ENCODE peak calls at places on chromosomes 13 and 19, in ten cellular contexts. One of them, this sample, is unnamed.

GRCh38 chr19:4976412-4977298 is 7.7 kb downstream of the KDM4B start:
- DNase-seq in NCI-H1417: no peak
- DNase-seq in ACHN: no peak
- DNase-seq in HTR-8/SVneo: no peak
- DNase-seq in naive thymus-derived CD8-positive, alpha-beta T cell: no peak
- DNase-seq in BE2C: no peak
- DNase-seq in LoVo: no peak
- DNase-seq in brain pericyte: no peak
- DNase-seq in T1000: peak
- DNase-seq in stimulated activated CD8-positive, alpha-beta memory T cell treated with anti-CD3 and anti-CD28 coated beads, Interleukin-15, amount 100 ng/mL, for 24 hours: no peak
- DNase-seq in this sample: no peak

GRCh38 chr13:20989883-20990282 is 71.5 kb downstream of the LATS2 start:
- DNase-seq in NCI-H1417: no peak
- DNase-seq in ACHN: no peak
- DNase-seq in HTR-8/SVneo: no peak
- DNase-seq in naive thymus-derived CD8-positive, alpha-beta T cell: no peak
- DNase-seq in BE2C: no peak
- DNase-seq in LoVo: no peak
- DNase-seq in brain pericyte: no peak
- DNase-seq in T1000: no peak
- DNase-seq in stimulated activated CD8-positive, alpha-beta memory T cell treated with anti-CD3 and anti-CD28 coated beads, Interleukin-15, amount 100 ng/mL, for 24 hours: no peak
- DNase-seq in this sample: no peak

GRCh38 chr19:19234220-19234816 is 22.6 kb downstream of the NCAN start:
- DNase-seq in NCI-H1417: no peak
- DNase-seq in ACHN: no peak
- DNase-seq in HTR-8/SVneo: no peak
- DNase-seq in naive thymus-derived CD8-positive, alpha-beta T cell: no peak
- DNase-seq in BE2C: no peak
- DNase-seq in LoVo: no peak
- DNase-seq in brain pericyte: no peak
- DNase-seq in T1000: no peak
- DNase-seq in stimulated activated CD8-positive, alpha-beta memory T cell treated with anti-CD3 and anti-CD28 coated beads, Interleukin-15, amount 100 ng/mL, for 24 hours: no peak
- DNase-seq in this sample: no peak

GRCh38 chr19:53647792-53648191 is 16.0 kb downstream of the DPRX start:
- DNase-seq in NCI-H1417: no peak
- DNase-seq in ACHN: no peak
- DNase-seq in HTR-8/SVneo: no peak
- DNase-seq in naive thymus-derived CD8-positive, alpha-beta T cell: no peak
- DNase-seq in BE2C: no peak
- DNase-seq in LoVo: no peak
- DNase-seq in brain pericyte: no peak
- DNase-seq in T1000: no peak
- DNase-seq in stimulated activated CD8-positive, alpha-beta memory T cell treated with anti-CD3 and anti-CD28 coated beads, Interleukin-15, amount 100 ng/mL, for 24 hours: no peak
- DNase-seq in this sample: no peak

GRCh38 chr13:91058919-91059318 is 288.6 kb upstream of the MIR17HG start:
- DNase-seq in NCI-H1417: no peak
- DNase-seq in ACHN: no peak
- DNase-seq in HTR-8/SVneo: no peak
- DNase-seq in naive thymus-derived CD8-positive, alpha-beta T cell: no peak
- DNase-seq in BE2C: no peak
- DNase-seq in LoVo: no peak
- DNase-seq in brain pericyte: no peak
- DNase-seq in T1000: no peak
- DNase-seq in stimulated activated CD8-positive, alpha-beta memory T cell treated with anti-CD3 and anti-CD28 coated beads, Interleukin-15, amount 100 ng/mL, for 24 hours: no peak
- DNase-seq in this sample: no peak

GRCh38 chr13:74966814-74967213 is 515.2 kb downstream of the TBC1D4 start:
- DNase-seq in NCI-H1417: peak
- DNase-seq in ACHN: no peak
- DNase-seq in HTR-8/SVneo: no peak
- DNase-seq in naive thymus-derived CD8-positive, alpha-beta T cell: no peak
- DNase-seq in BE2C: peak
- DNase-seq in LoVo: no peak
- DNase-seq in brain pericyte: peak
- DNase-seq in T1000: no peak
- DNase-seq in stimulated activated CD8-positive, alpha-beta memory T cell treated with anti-CD3 and anti-CD28 coated beads, Interleukin-15, amount 100 ng/mL, for 24 hours: no peak
- DNase-seq in this sample: peak

GRCh38 chr19:3556978-3557460 is 367 bp downstream of the MFSD12 start:
- DNase-seq in NCI-H1417: peak
- DNase-seq in ACHN: peak
- DNase-seq in HTR-8/SVneo: no peak
- DNase-seq in naive thymus-derived CD8-positive, alpha-beta T cell: peak
- DNase-seq in BE2C: no peak
- DNase-seq in LoVo: peak
- DNase-seq in brain pericyte: no peak
- DNase-seq in T1000: no peak
- DNase-seq in stimulated activated CD8-positive, alpha-beta memory T cell treated with anti-CD3 and anti-CD28 coated beads, Interleukin-15, amount 100 ng/mL, for 24 hours: peak
- DNase-seq in this sample: no peak

GRCh38 chr13:93652942-93653341 is 426.3 kb downstream of the GPC6 start:
- DNase-seq in NCI-H1417: no peak
- DNase-seq in ACHN: no peak
- DNase-seq in HTR-8/SVneo: no peak
- DNase-seq in naive thymus-derived CD8-positive, alpha-beta T cell: no peak
- DNase-seq in BE2C: no peak
- DNase-seq in LoVo: no peak
- DNase-seq in brain pericyte: no peak
- DNase-seq in T1000: no peak
- DNase-seq in stimulated activated CD8-positive, alpha-beta memory T cell treated with anti-CD3 and anti-CD28 coated beads, Interleukin-15, amount 100 ng/mL, for 24 hours: no peak
- DNase-seq in this sample: no peak

GRCh38 chr19:41323430-41324125 is 13.6 kb downstream of the CCDC97 start:
- DNase-seq in NCI-H1417: no peak
- DNase-seq in ACHN: peak
- DNase-seq in HTR-8/SVneo: peak
- DNase-seq in naive thymus-derived CD8-positive, alpha-beta T cell: no peak
- DNase-seq in BE2C: peak
- DNase-seq in LoVo: no peak
- DNase-seq in brain pericyte: peak
- DNase-seq in T1000: peak
- DNase-seq in stimulated activated CD8-positive, alpha-beta memory T cell treated with anti-CD3 and anti-CD28 coated beads, Interleukin-15, amount 100 ng/mL, for 24 hours: no peak
- DNase-seq in this sample: no peak

GRCh38 chr13:51887441-51887840 is 25.7 kb downstream of the CCDC70 start:
- DNase-seq in NCI-H1417: no peak
- DNase-seq in ACHN: no peak
- DNase-seq in HTR-8/SVneo: no peak
- DNase-seq in naive thymus-derived CD8-positive, alpha-beta T cell: no peak
- DNase-seq in BE2C: no peak
- DNase-seq in LoVo: no peak
- DNase-seq in brain pericyte: no peak
- DNase-seq in T1000: no peak
- DNase-seq in stimulated activated CD8-positive, alpha-beta memory T cell treated with anti-CD3 and anti-CD28 coated beads, Interleukin-15, amount 100 ng/mL, for 24 hours: no peak
- DNase-seq in this sample: no peak

GRCh38 chr13:114074671-114075315 is 57.6 kb downstream of the RASA3 start:
- DNase-seq in NCI-H1417: peak
- DNase-seq in ACHN: no peak
- DNase-seq in HTR-8/SVneo: no peak
- DNase-seq in naive thymus-derived CD8-positive, alpha-beta T cell: no peak
- DNase-seq in BE2C: no peak
- DNase-seq in LoVo: no peak
- DNase-seq in brain pericyte: no peak
- DNase-seq in T1000: no peak
- DNase-seq in stimulated activated CD8-positive, alpha-beta memory T cell treated with anti-CD3 and anti-CD28 coated beads, Interleukin-15, amount 100 ng/mL, for 24 hours: no peak
- DNase-seq in this sample: no peak